ENCODE peak calls at places on chromosomes 1 and 21, in four cellular contexts. D, E, P and Q are unnamed samples.
A peak's percentile ranks its signal among the peaks of the same experiment; 100 is the strongest.

GRCh38 chr1:174161813-174162212 is 2.5 kb downstream of the RABGAP1L start:
- DNase-seq in D (no peak), E (no peak), P (no peak), Q (no peak)

GRCh38 chr1:109304221-109304915 is 2.4 kb downstream of the MYBPHL start:
- DNase-seq in D (no peak), E (no peak), P (no peak), Q (no peak)

GRCh38 chr1:232462200-232462599 is 167.7 kb downstream of the SIPA1L2 start:
- DNase-seq in D (no peak), E (no peak), P (no peak), Q (no peak)

GRCh38 chr1:202590975-202591411 is 119.3 kb downstream of the SYT2 start:
- DNase-seq in D (no peak), E (no peak), P (no peak), Q (no peak)

GRCh38 chr21:42636535-42636914 is 16.9 kb upstream of the PDE9A start:
- DNase-seq in D (no peak), E (no peak), P (no peak), Q (no peak)

GRCh38 chr1:223711173-223711572 is 1.2 kb upstream of the CAPN2 start:
- DNase-seq in D (no peak), E (no peak), P (no peak), Q (no peak)

GRCh38 chr1:225427249-225428065 is at the start of gene LBR:
- DNase-seq in D (no peak), E (no peak), P (no peak), Q (no peak)

GRCh38 chr1:245683377-245683716 is 528.6 kb downstream of the KIF26B start:
- DNase-seq in D (no peak), E (no peak), P (no peak), Q (no peak)

GRCh38 chr1:17170571-17170970 is 34.4 kb upstream of the PADI1 start:
- DNase-seq in D (no peak), E (no peak), P (no peak), Q (no peak)

GRCh38 chr1:175073054-175073453 is 5.4 kb downstream of the TNN start:
- DNase-seq in D (peak; percentile 50), E (no peak), P (no peak), Q (no peak)

DNA sequence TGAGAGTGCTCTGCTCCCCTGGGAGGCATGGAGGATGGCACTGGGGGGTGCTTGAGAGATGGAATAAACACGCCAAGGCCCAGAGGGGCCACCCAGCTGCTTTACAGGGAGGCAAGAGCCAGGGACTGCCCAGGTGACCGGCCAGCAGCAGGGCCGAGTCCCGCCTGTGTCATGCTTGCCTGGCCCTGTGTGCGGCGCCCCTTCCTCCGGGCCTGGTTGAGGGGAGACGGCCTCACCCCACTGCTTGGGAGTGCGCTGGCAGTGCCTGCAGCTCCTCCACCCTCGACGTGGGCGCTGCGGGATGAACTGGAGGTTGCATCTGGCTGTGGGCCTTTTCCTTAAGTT is 33.1 kb upstream of the COL6A2 start:
- DNase-seq in D (no peak), E (no peak), P (no peak), Q (no peak)
- TF ChIP-seq POLR2A in D (no peak), E (no peak), P (no peak), Q (no peak)

GRCh38 chr1:23343246-23344110 is 606 bp downstream of the HNRNPR start:
- DNase-seq in D (no peak), E (peak; percentile 22), P (no peak), Q (no peak)
- TF ChIP-seq POLR2A in D (no peak), E (no peak), P (no peak), Q (no peak)

GRCh38 chr1:234478152-234478480 is 863 bp downstream of the TARBP1 start:
- DNase-seq in D (no peak), E (peak; percentile 69), P (peak; percentile 33), Q (peak; percentile 61)
- TF ChIP-seq POLR2A in D (peak; percentile 13), E (no peak), P (peak; percentile 16), Q (peak; percentile 26)

GRCh38 chr1:70360321-70360720 is 5.8 kb upstream of the ANKRD13C start:
- DNase-seq in D (no peak), E (no peak), P (no peak), Q (no peak)

GRCh38 chr1:70361727-70362413 is 7.3 kb upstream of the ANKRD13C start:
- DNase-seq in D (no peak), E (no peak), P (no peak), Q (no peak)

GRCh38 chr1:70355111-70355407 is 537 bp upstream of the ANKRD13C start:
- DNase-seq in D (no peak), E (no peak), P (no peak), Q (no peak)

GRCh38 chr1:70354332-70355110 is at the start of gene ANKRD13C:
- DNase-seq in D (peak; percentile 93), E (peak; percentile 95), P (peak; percentile 83), Q (peak; percentile 88)

DNA sequence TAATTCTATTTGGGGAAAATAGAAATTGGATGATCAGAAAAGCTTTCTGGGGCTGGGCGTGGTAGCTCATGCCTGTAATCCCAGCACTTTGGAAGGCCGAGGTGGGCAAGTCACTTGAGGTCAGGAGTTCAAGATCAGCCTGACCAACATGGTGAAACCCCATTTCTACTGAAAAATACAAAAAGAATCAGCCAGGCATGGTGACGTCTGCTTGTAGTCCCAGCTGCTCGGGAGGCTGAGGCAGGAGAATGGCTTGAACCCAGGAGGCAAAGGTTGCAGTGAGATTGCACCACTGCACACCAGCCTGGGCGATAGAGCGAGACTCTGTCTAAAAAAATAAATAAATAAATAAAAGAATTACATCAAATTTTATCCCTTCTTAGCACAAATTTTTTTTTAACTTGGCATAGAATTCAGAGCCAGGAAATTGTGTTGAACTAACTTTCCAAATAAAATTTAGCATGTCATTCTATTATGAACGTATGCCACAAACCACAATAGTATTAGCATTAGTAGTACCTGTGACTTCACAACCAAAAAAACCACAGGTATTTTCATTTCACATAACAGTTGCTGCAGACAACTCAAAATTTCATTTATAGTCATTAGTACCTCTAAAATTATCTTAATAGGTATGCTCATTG is 4.5 kb upstream of the ANKRD13C start:
- DNase-seq in D (no peak), E (no peak), P (no peak), Q (no peak)
- TF ChIP-seq POLR2A in D (no peak), E (no peak), P (no peak), Q (no peak)

GRCh38 chr1:204074274-204075115 is 1.6 kb downstream of the SOX13 start:
- DNase-seq in D (peak; percentile 88), E (peak; percentile 66), P (peak; percentile 58), Q (peak; percentile 55)
- TF ChIP-seq POLR2A in D (no peak), E (no peak), P (peak; percentile 9), Q (no peak)

GRCh38 chr1:93811646-93812045 is 67.4 kb downstream of the DNTTIP2 start:
- DNase-seq in D (no peak), E (no peak), P (no peak), Q (no peak)
- TF ChIP-seq POLR2A in D (no peak), E (no peak), P (no peak), Q (no peak)

GRCh38 chr1:180154003-180154324 is 705 bp upstream of the QSOX1 start:
- DNase-seq in D (no peak), E (no peak), P (peak; percentile 28), Q (no peak)
- TF ChIP-seq POLR2A in D (no peak), E (no peak), P (no peak), Q (no peak)